ENCODE peak calls at places on chromosomes 12 and 14, in six cellular contexts. N, W, F, G, E and S are unnamed samples.

GRCh38 chr14:20606190-20606901 is 15.2 kb upstream of the RNASE12 start:
- DNase-seq in E (peak), N (no peak), G (no peak), W (no peak), F (no peak), S (no peak)

GRCh38 chr12:105013892-105014291 is 27.8 kb downstream of the NOPCHAP1 start:
- DNase-seq in E (peak), G (no peak), N (peak), F (no peak), W (no peak), S (no peak)

GRCh38 chr12:107512391-107512790 is 173.2 kb upstream of the PWP1 start:
- DNase-seq in F (no peak), G (no peak), E (peak), N (peak), W (no peak), S (no peak)

GRCh38 chr12:121390856-121391255 is 9.1 kb upstream of the RNF34 start:
- DNase-seq in W (no peak), E (peak), F (no peak), G (no peak), N (no peak), S (no peak)

GRCh38 chr12:51974646-51975045 is 23.1 kb downstream of the ACVR1B start:
- DNase-seq in N (no peak), W (no peak), F (no peak), G (no peak), E (no peak), S (no peak)

GRCh38 chr12:124733086-124733485 is 130.6 kb downstream of the SCARB1 start:
- DNase-seq in G (no peak), N (no peak), W (no peak), F (no peak), E (no peak), S (no peak)

GRCh38 chr12:116339062-116339461 is 61.6 kb upstream of the MED13L start:
- DNase-seq in E (no peak), G (no peak), F (no peak), N (no peak), W (no peak), S (no peak)

GRCh38 chr12:62192486-62193250 is 67.5 kb upstream of the USP15 start:
- DNase-seq in G (peak), E (peak), N (peak), F (no peak), W (peak), S (peak)

GRCh38 chr14:81209187-81209836 is 11.4 kb downstream of the GTF2A1 start:
- DNase-seq in G (no peak), E (no peak), F (no peak), N (no peak), W (no peak), S (no peak)

GRCh38 chr14:76546426-76547221 is 170.7 kb downstream of the ESRRB start:
- DNase-seq in F (no peak), G (no peak), E (no peak), N (no peak), W (no peak), S (peak)
- TF ChIP-seq CTCF in F (peak), G (peak), E (peak), N (peak), W (peak), S (peak)

GRCh38 chr14:89406941-89407340 is 10.1 kb downstream of the FOXN3 start:
- DNase-seq in F (no peak), G (no peak), W (no peak), E (peak), N (no peak), S (no peak)
- H3K4me3 ChIP-seq in F (no peak), G (no peak), W (no peak), E (no peak), N (no peak), S (no peak)

DNA sequence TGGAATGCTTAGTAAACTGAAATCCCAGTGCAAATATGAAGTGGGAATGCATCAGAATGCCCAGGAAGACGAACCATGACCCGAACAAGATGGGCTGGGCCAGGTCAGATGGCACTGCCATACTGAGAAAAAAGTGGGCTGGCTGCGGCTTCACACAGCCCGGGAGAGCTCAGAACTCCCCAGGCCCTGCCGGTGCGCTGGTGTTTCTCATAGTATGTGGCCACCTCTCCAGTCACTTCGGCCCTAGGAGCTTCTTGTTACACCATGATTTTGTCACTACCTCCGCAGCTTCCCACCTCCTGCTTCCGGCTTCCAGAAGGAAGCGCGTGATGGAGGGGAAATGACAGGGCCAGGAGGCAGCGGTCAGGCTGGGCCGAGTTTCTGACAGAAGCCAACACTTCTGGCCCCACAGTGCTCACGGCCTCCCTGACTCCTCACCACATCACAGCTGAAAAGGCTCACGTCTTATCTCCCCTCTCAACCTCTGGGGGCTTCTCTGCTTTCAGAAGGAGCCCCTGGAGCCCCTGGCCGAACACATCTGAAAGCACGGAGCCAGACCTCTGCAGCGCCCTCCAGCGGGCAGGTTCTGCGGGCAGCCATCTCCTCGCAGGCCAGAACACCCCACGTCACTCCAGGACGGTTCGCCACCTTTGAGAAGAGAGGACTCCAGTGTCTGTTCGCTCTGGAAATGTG is 30.7 kb downstream of the DAD1 start:
- DNase-seq in E (no peak), F (no peak), G (no peak), N (no peak), W (no peak), S (no peak)
- TF ChIP-seq CTCF in E (peak), F (no peak), G (peak), N (peak), W (peak), S (peak)

GRCh38 chr12:75809745-75810144 is 221.8 kb downstream of the PHLDA1 start:
- DNase-seq in N (no peak), G (no peak), F (no peak), W (no peak), E (no peak), S (no peak)

GRCh38 chr12:75813066-75813465 is 218.5 kb downstream of the PHLDA1 start:
- DNase-seq in F (no peak), N (no peak), E (no peak), G (no peak), W (no peak), S (no peak)

GRCh38 chr12:75815756-75816155 is 215.8 kb downstream of the PHLDA1 start:
- DNase-seq in F (no peak), G (no peak), N (no peak), E (peak), W (no peak), S (no peak)

GRCh38 chr12:75814856-75815754 is 216.5 kb downstream of the PHLDA1 start:
- DNase-seq in G (peak), E (peak), W (peak), N (peak), F (no peak), S (peak)

GRCh38 chr12:75812341-75813018 is 219.1 kb downstream of the PHLDA1 start:
- DNase-seq in N (peak), W (peak), E (peak), G (peak), F (no peak), S (peak)
- H3K4me3 ChIP-seq in N (no peak), W (peak), E (peak), G (peak), F (no peak), S (no peak)

GRCh38 chr14:29536886-29537511 is 390.6 kb downstream of the PRKD1 start:
- DNase-seq in E (peak), N (peak), W (peak), F (no peak), G (no peak), S (no peak)
- TF ChIP-seq CTCF in E (peak), N (peak), W (peak), F (peak), G (peak), S (no peak)

GRCh38 chr12:89247962-89248361 is 104.3 kb downstream of the DUSP6 start:
- DNase-seq in G (no peak), N (no peak), F (no peak), W (no peak), E (peak), S (no peak)

GRCh38 chr12:89243786-89244185 is 108.5 kb downstream of the DUSP6 start:
- DNase-seq in N (no peak), E (peak), F (no peak), W (no peak), G (no peak), S (no peak)

GRCh38 chr12:89247541-89247942 is 104.8 kb downstream of the DUSP6 start:
- DNase-seq in E (no peak), N (no peak), F (no peak), G (no peak), W (no peak), S (peak)

GRCh38 chr12:89244536-89244935 is 107.8 kb downstream of the DUSP6 start:
- DNase-seq in G (no peak), N (no peak), E (no peak), F (no peak), W (no peak), S (no peak)

GRCh38 chr12:89245090-89245489 is 107.2 kb downstream of the DUSP6 start:
- DNase-seq in F (no peak), G (no peak), N (no peak), E (peak), W (no peak), S (no peak)
- H3K4me3 ChIP-seq in F (no peak), G (no peak), N (no peak), E (no peak), W (no peak), S (no peak)

GRCh38 chr14:32708134-32708533 is 230.5 kb upstream of the NPAS3 start:
- DNase-seq in G (no peak), E (no peak), W (no peak), F (no peak), N (no peak), S (no peak)

GRCh38 chr14:32709072-32709471 is 229.6 kb upstream of the NPAS3 start:
- DNase-seq in N (peak), G (peak), W (peak), E (peak), F (no peak), S (no peak)

GRCh38 chr14:32703246-32703645 is 235.4 kb upstream of the NPAS3 start:
- DNase-seq in F (no peak), E (peak), N (peak), G (no peak), W (no peak), S (no peak)

GRCh38 chr14:32710351-32711102 is 228.2 kb upstream of the NPAS3 start:
- DNase-seq in W (no peak), E (peak), F (no peak), G (no peak), N (no peak), S (no peak)

GRCh38 chr14:32706672-32707071 is 232.0 kb upstream of the NPAS3 start:
- DNase-seq in F (no peak), W (no peak), G (no peak), N (no peak), E (no peak), S (no peak)
- TF ChIP-seq CTCF in F (no peak), W (no peak), G (no peak), N (no peak), E (no peak), S (no peak)

DNA sequence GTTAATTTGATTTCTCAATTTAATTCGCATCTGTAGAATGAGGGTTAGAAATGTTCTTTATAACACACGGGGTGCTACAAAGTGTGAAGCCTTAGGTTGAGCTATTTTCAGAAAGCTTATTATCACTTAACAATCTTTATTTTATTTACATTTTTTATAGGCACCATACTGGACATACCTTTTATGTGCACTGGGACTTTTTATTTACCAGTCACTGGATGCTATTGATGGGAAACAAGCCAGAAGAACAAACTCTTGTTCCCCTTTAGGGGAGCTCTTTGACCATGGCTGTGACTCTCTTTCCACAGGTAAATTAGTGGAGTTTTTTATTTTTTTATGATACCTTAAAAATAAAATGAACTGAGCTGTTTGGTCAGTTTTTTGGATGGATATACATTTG is 16.5 kb downstream of the CHPT1 start:
- DNase-seq in G (no peak), N (no peak), E (no peak), W (no peak), F (no peak), S (no peak)
- H3K4me3 ChIP-seq in G (no peak), N (no peak), E (no peak), W (no peak), F (no peak), S (no peak)

GRCh38 chr14:77618381-77618780 is 1.9 kb upstream of the SPTLC2 start:
- DNase-seq in G (no peak), N (no peak), E (no peak), W (no peak), F (no peak), S (no peak)

GRCh38 chr14:77613207-77613606 is 3.2 kb downstream of the SPTLC2 start:
- DNase-seq in E (no peak), F (no peak), G (no peak), W (no peak), N (no peak), S (no peak)

GRCh38 chr14:77615231-77616132 is 955 bp downstream of the SPTLC2 start:
- DNase-seq in G (no peak), E (peak), F (no peak), W (no peak), N (no peak), S (no peak)

GRCh38 chr14:77616133-77616453 is 344 bp downstream of the SPTLC2 start:
- DNase-seq in W (no peak), N (no peak), E (no peak), G (no peak), F (peak), S (no peak)

GRCh38 chr14:77616454-77617229 is at the start of gene SPTLC2:
- DNase-seq in G (peak), N (peak), F (peak), E (peak), W (peak), S (peak)
- TF ChIP-seq CTCF in G (no peak), N (no peak), F (peak), E (no peak), W (no peak), S (no peak)